ENCODE peak calls at places on chromosome 17, in nine cellular contexts. Y is GM23338; C is fibroblast of lung; F is SJSA1; A is pancreas; M is CD4-positive, CD25-positive, alpha-beta regulatory T cell; J is mesendoderm; L is sigmoid colon; V is heart right ventricle. R is an unnamed sample.
A peak's percentile ranks its signal among the peaks of the same experiment; 100 is the strongest.

GRCh38 chr17:596287-596686 is 118.4 kb downstream of the VPS53 start:
- DNase-seq in V (no peak), M (no peak), Y (no peak), L (no peak), C (peak; percentile 32), J (no peak), F (peak; percentile 14), A (no peak), R (no peak)

GRCh38 chr17:49637050-49637449 is 40.8 kb downstream of the SPOP start:
- DNase-seq in C (peak; percentile 68), F (peak; percentile 90), V (no peak), A (no peak), L (no peak), J (no peak), M (no peak), Y (no peak), R (no peak)

GRCh38 chr17:47731396-47731795 is 1.6 kb upstream of the TBX21 start:
- DNase-seq in L (no peak), A (no peak), Y (no peak), F (no peak), C (no peak), M (no peak), J (no peak), V (no peak), R (no peak)

GRCh38 chr17:66829883-66830282 is 5.0 kb upstream of the CACNG5 start:
- DNase-seq in A (no peak), J (peak; percentile 66), V (no peak), M (no peak), F (no peak), L (peak; percentile 28), C (no peak), Y (peak; percentile 55), R (no peak)

GRCh38 chr17:63774982-63775290 is 966 bp downstream of the DDX42 start:
- DNase-seq in A (no peak), F (no peak), M (peak; percentile 48), Y (peak; percentile 8), C (peak; percentile 12), L (no peak), V (no peak), J (peak; percentile 17), R (peak; percentile 20)

GRCh38 chr17:57745242-57745641 is at the start of gene CCDC182:
- DNase-seq in J (no peak), C (no peak), F (no peak), Y (no peak), M (no peak), A (no peak), V (no peak), L (no peak), R (no peak)

GRCh38 chr17:31597646-31598387 is 206.3 kb downstream of the RAB11FIP4 start:
- DNase-seq in Y (no peak), J (no peak), V (no peak), M (no peak), A (no peak), F (no peak), C (no peak), L (no peak), R (no peak)

GRCh38 chr17:74429604-74430384 is 2.1 kb upstream of the GPRC5C start:
- DNase-seq in F (peak; percentile 32), J (peak; percentile 34), L (no peak), M (no peak), V (no peak), A (peak; percentile 57), Y (peak; percentile 41), C (no peak), R (peak; percentile 23)

GRCh38 chr17:1871743-1872142 is 41.9 kb downstream of the RPA1 start:
- DNase-seq in F (no peak), J (peak; percentile 13), Y (no peak), M (peak; percentile 74), C (no peak), V (no peak), L (no peak), A (no peak), R (no peak)

GRCh38 chr17:76082326-76083251 is 3.6 kb downstream of the ZACN start:
- DNase-seq in Y (no peak), L (no peak), A (no peak), J (no peak), C (no peak), F (no peak), M (no peak), V (no peak), R (no peak)

GRCh38 chr17:27381007-27381501 is 75.2 kb upstream of the KSR1 start:
- DNase-seq in F (peak; percentile 46), Y (peak; percentile 95), A (peak; percentile 19), J (peak; percentile 89), M (peak; percentile 80), L (peak; percentile 68), V (peak; percentile 81), C (peak; percentile 53), R (peak; percentile 92)

GRCh38 chr17:59365383-59365981 is 34.0 kb downstream of the YPEL2 start:
- DNase-seq in L (peak; percentile 53), Y (no peak), V (no peak), A (no peak), J (peak; percentile 83), C (no peak), F (no peak), M (peak; percentile 73), R (no peak)

GRCh38 chr17:67376509-67376891 is 581 bp upstream of the PITPNC1 start:
- DNase-seq in A (no peak), J (no peak), M (peak; percentile 44), L (peak; percentile 68), F (no peak), V (no peak), C (peak; percentile 63), Y (no peak), R (no peak)

GRCh38 chr17:44522883-44523671 is 19.9 kb upstream of the GPATCH8 start:
- DNase-seq in M (peak; percentile 55), L (peak; percentile 65), F (peak; percentile 60), V (peak; percentile 70), J (peak; percentile 83), A (peak; percentile 72), C (peak; percentile 44), Y (peak; percentile 94), R (peak; percentile 45)

GRCh38 chr17:27567563-27567859 is 63.5 kb upstream of the LGALS9 start:
- DNase-seq in L (no peak), Y (no peak), M (no peak), V (no peak), J (no peak), C (no peak), A (no peak), F (no peak), R (no peak)

GRCh38 chr17:6191405-6192095 is 121.4 kb downstream of the WSCD1 start:
- DNase-seq in V (no peak), C (no peak), Y (no peak), M (no peak), L (no peak), J (no peak), A (no peak), F (no peak), R (no peak)

GRCh38 chr17:32120086-32120485 is 22.2 kb upstream of the RHOT1 start:
- DNase-seq in A (no peak), C (no peak), J (peak; percentile 64), Y (no peak), L (no peak), M (no peak), V (no peak), F (no peak), R (no peak)

GRCh38 chr17:29918922-29919856 is 10.8 kb downstream of the SSH2 start:
- DNase-seq in F (peak; percentile 39), L (no peak), Y (no peak), C (peak; percentile 92), J (peak; percentile 83), V (no peak), A (no peak), M (no peak), R (no peak)

GRCh38 chr17:5078106-5079028 is at the start of gene ZFP3:
- DNase-seq in J (peak; percentile 51), M (peak; percentile 89), L (peak; percentile 91), F (peak; percentile 25), A (peak; percentile 87), Y (peak; percentile 92), V (peak; percentile 89), C (peak; percentile 87), R (no peak)

DNA sequence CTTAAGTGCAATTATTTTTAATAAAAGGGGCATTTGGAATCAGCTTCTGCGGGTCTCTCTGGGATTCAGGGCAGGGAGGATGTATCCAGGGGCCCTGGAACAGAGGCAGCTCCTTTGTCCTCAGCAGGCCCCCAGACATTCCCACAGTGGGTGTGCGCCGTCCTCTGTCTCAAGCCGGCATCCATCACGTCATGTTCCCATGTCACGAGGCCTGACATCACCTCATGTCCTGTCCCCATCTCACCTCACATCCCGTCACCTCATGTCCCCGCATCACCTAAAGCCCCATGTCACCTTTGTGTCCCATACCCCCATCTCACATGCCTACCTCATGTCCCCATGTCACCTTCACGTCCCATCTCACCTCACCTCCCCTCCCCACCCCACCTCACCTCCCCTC is 18.5 kb downstream of the GAA start:
- DNase-seq in V (no peak), F (no peak), L (peak; percentile 33), A (no peak), Y (no peak), M (no peak), C (no peak), J (no peak), R (no peak)
- H3K27me3 ChIP-seq in V (no peaks in the 10 kb centered on the region), F (no peaks in the 10 kb centered on the region), L (no peaks in the 10 kb centered on the region), A (no peaks in the 10 kb centered on the region), Y (no peaks in the 10 kb centered on the region), M (no peaks in the 10 kb centered on the region), C (no peaks in the 10 kb centered on the region), J (no peaks in the 10 kb centered on the region), R (no peaks in the 10 kb centered on the region)

GRCh38 chr17:17681187-17681743 is at the start of gene RAI1:
- DNase-seq in V (peak; percentile 81), M (peak; percentile 72), A (peak; percentile 75), F (peak; percentile 55), C (peak; percentile 84), Y (peak; percentile 73), J (peak; percentile 75), L (peak; percentile 90), R (peak; percentile 84)
- H3K4me1 ChIP-seq in V (peaks cover 46% of the 10 kb centered on the region), M (peaks cover 23% of the 10 kb centered on the region), A (peaks cover 6% of the 10 kb centered on the region), F (peaks cover 37% of the 10 kb centered on the region), C (peaks cover 14% of the 10 kb centered on the region), Y (peaks cover 27% of the 10 kb centered on the region), J (peaks cover 9% of the 10 kb centered on the region), L (no peaks in the 10 kb centered on the region), R (peaks cover 29% of the 10 kb centered on the region)

DNA sequence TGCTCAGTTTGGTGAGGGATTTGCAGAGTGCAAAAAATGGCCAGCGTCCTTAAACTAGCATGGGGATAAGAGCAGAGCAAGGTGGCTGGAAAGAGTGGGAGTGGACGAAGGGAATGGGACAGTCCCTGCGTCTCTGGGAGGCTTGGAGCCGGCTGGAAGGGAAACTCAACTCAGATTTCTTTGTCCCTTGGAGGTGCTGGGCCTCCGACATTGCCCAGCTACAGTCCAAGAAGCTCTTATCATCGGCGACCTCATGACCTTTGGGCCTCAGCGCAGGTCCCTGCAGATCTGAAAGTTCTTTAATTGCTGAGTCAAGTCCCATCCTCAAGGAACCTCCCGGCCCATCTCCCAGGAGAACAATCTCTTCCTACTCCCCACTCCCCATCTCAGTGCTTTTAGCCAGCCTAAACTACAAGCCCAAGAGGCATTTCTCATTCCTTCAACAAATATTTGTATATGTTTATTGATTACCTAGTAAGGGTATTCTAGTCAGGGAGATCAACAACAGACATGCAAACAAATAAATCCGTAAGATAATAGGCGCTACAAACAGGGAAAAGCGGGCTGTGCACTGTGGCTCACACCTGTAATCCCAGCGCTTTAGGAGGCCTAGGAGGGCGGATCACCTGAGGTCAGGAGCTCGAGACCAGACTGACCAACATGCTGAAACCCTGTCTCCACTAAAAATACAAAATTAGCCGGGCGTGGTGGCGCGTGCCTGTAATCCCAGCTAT is 985 bp upstream of the TMEM107 start:
- DNase-seq in Y (no peak), C (no peak), M (no peak), J (peak; percentile 19), F (no peak), V (no peak), L (no peak), A (no peak), R (no peak)
- H3K4me3 ChIP-seq in Y (peak overlapping the region; percentile 58), C (peak overlapping the region; percentile 59), M (peak overlapping the region; percentile 64), J (no peak overlapping the region), F (peak overlapping the region; percentile 49), V (peak overlapping the region; percentile 71), L (no peak overlapping the region), A (peak overlapping the region; percentile 58), R (peak overlapping the region; percentile 40)

GRCh38 chr17:34582185-34582900 is 3.0 kb downstream of the TMEM132E start:
- DNase-seq in M (no peak), C (no peak), V (no peak), Y (peak; percentile 70), L (no peak), F (no peak), J (no peak), A (no peak), R (no peak)
- H3K27me3 ChIP-seq in M (peaks cover 26% of the 10 kb centered on the region), C (peaks cover 37% of the 10 kb centered on the region), V (peaks cover 98% of the 10 kb centered on the region), Y (peaks cover 100% of the 10 kb centered on the region), L (peaks cover 58% of the 10 kb centered on the region), F (peaks cover 76% of the 10 kb centered on the region), J (peaks cover 63% of the 10 kb centered on the region), A (peaks cover 13% of the 10 kb centered on the region), R (peaks cover 79% of the 10 kb centered on the region)

R was measured in HAP-1.